ENCODE peak calls at places on chromosome 14, in eight cellular contexts. One of them, this sample, is unnamed.

GRCh38 chr14:58463147-58463546 is 35.6 kb downstream of the KIAA0586 start:
- DNase-seq in glomerular endothelial cell: no peak
- DNase-seq in effector CD4-positive, alpha-beta T cell: no peak
- DNase-seq in brain microvascular endothelial cell: no peak
- DNase-seq in GM23338: no peak
- DNase-seq in uterus: no peak
- DNase-seq in ELF-1: no peak
- DNase-seq in stimulated activated CD4-positive, alpha-beta T cell treated with anti-CD3 and anti-CD28 coated beads, Interleukin-2, amount 100 ng/mL, for 24 hours: no peak
- DNase-seq in this sample: no peak

GRCh38 chr14:69392481-69392880 is 5.6 kb downstream of the ERH start:
- DNase-seq in glomerular endothelial cell: no peak
- DNase-seq in effector CD4-positive, alpha-beta T cell: no peak
- DNase-seq in brain microvascular endothelial cell: no peak
- DNase-seq in GM23338: no peak
- DNase-seq in uterus: no peak
- DNase-seq in ELF-1: no peak
- DNase-seq in stimulated activated CD4-positive, alpha-beta T cell treated with anti-CD3 and anti-CD28 coated beads, Interleukin-2, amount 100 ng/mL, for 24 hours: no peak
- DNase-seq in this sample: no peak

GRCh38 chr14:62289471-62289870 is 527.3 kb downstream of the SNAPC1 start:
- DNase-seq in glomerular endothelial cell: no peak
- DNase-seq in effector CD4-positive, alpha-beta T cell: no peak
- DNase-seq in brain microvascular endothelial cell: no peak
- DNase-seq in GM23338: no peak
- DNase-seq in uterus: no peak
- DNase-seq in ELF-1: no peak
- DNase-seq in stimulated activated CD4-positive, alpha-beta T cell treated with anti-CD3 and anti-CD28 coated beads, Interleukin-2, amount 100 ng/mL, for 24 hours: no peak
- DNase-seq in this sample: peak; percentile 32

GRCh38 chr14:38197001-38197760 is 10.5 kb upstream of the SSTR1 start:
- DNase-seq in glomerular endothelial cell: no peak
- DNase-seq in effector CD4-positive, alpha-beta T cell: no peak
- DNase-seq in brain microvascular endothelial cell: no peak
- DNase-seq in GM23338: peak; percentile 23
- DNase-seq in uterus: no peak
- DNase-seq in ELF-1: no peak
- DNase-seq in stimulated activated CD4-positive, alpha-beta T cell treated with anti-CD3 and anti-CD28 coated beads, Interleukin-2, amount 100 ng/mL, for 24 hours: no peak
- DNase-seq in this sample: no peak

GRCh38 chr14:101875041-101875725 is 89.2 kb upstream of the DYNC1H1 start:
- DNase-seq in glomerular endothelial cell: no peak
- DNase-seq in effector CD4-positive, alpha-beta T cell: no peak
- DNase-seq in brain microvascular endothelial cell: no peak
- DNase-seq in GM23338: no peak
- DNase-seq in uterus: no peak
- DNase-seq in ELF-1: no peak
- DNase-seq in stimulated activated CD4-positive, alpha-beta T cell treated with anti-CD3 and anti-CD28 coated beads, Interleukin-2, amount 100 ng/mL, for 24 hours: no peak
- DNase-seq in this sample: no peak

GRCh38 chr14:22887990-22888378 is 5.0 kb downstream of the REM2 start:
- DNase-seq in glomerular endothelial cell: no peak
- DNase-seq in effector CD4-positive, alpha-beta T cell: no peak
- DNase-seq in brain microvascular endothelial cell: no peak
- DNase-seq in GM23338: no peak
- DNase-seq in uterus: no peak
- DNase-seq in ELF-1: no peak
- DNase-seq in stimulated activated CD4-positive, alpha-beta T cell treated with anti-CD3 and anti-CD28 coated beads, Interleukin-2, amount 100 ng/mL, for 24 hours: peak; percentile 66
- DNase-seq in this sample: no peak

GRCh38 chr14:92462568-92462967 is 51.0 kb upstream of the RIN3 start:
- DNase-seq in glomerular endothelial cell: no peak
- DNase-seq in effector CD4-positive, alpha-beta T cell: no peak
- DNase-seq in brain microvascular endothelial cell: no peak
- DNase-seq in GM23338: no peak
- DNase-seq in uterus: no peak
- DNase-seq in ELF-1: no peak
- DNase-seq in stimulated activated CD4-positive, alpha-beta T cell treated with anti-CD3 and anti-CD28 coated beads, Interleukin-2, amount 100 ng/mL, for 24 hours: no peak
- DNase-seq in this sample: no peak

GRCh38 chr14:94476018-94476417 is at the start of gene SERPINA9:
- DNase-seq in glomerular endothelial cell: no peak
- DNase-seq in effector CD4-positive, alpha-beta T cell: no peak
- DNase-seq in brain microvascular endothelial cell: no peak
- DNase-seq in GM23338: no peak
- DNase-seq in uterus: no peak
- DNase-seq in ELF-1: no peak
- DNase-seq in stimulated activated CD4-positive, alpha-beta T cell treated with anti-CD3 and anti-CD28 coated beads, Interleukin-2, amount 100 ng/mL, for 24 hours: no peak
- DNase-seq in this sample: no peak

GRCh38 chr14:104746071-104746545 is 6.8 kb upstream of the SIVA1 start:
- DNase-seq in glomerular endothelial cell: no peak
- DNase-seq in effector CD4-positive, alpha-beta T cell: no peak
- DNase-seq in brain microvascular endothelial cell: no peak
- DNase-seq in GM23338: no peak
- DNase-seq in uterus: no peak
- DNase-seq in ELF-1: no peak
- DNase-seq in stimulated activated CD4-positive, alpha-beta T cell treated with anti-CD3 and anti-CD28 coated beads, Interleukin-2, amount 100 ng/mL, for 24 hours: peak; percentile 26
- DNase-seq in this sample: no peak

GRCh38 chr14:75832621-75833297 is 149.0 kb downstream of the TGFB3 start:
- DNase-seq in glomerular endothelial cell: no peak
- DNase-seq in effector CD4-positive, alpha-beta T cell: no peak
- DNase-seq in brain microvascular endothelial cell: peak; percentile 36
- DNase-seq in GM23338: no peak
- DNase-seq in uterus: no peak
- DNase-seq in ELF-1: no peak
- DNase-seq in stimulated activated CD4-positive, alpha-beta T cell treated with anti-CD3 and anti-CD28 coated beads, Interleukin-2, amount 100 ng/mL, for 24 hours: no peak
- DNase-seq in this sample: peak; percentile 37

GRCh38 chr14:63650336-63650952 is 8.8 kb upstream of the WDR89 start:
- DNase-seq in glomerular endothelial cell: no peak
- DNase-seq in effector CD4-positive, alpha-beta T cell: peak; percentile 40
- DNase-seq in brain microvascular endothelial cell: no peak
- DNase-seq in GM23338: no peak
- DNase-seq in uterus: no peak
- DNase-seq in ELF-1: no peak
- DNase-seq in stimulated activated CD4-positive, alpha-beta T cell treated with anti-CD3 and anti-CD28 coated beads, Interleukin-2, amount 100 ng/mL, for 24 hours: peak; percentile 19
- DNase-seq in this sample: no peak

GRCh38 chr14:59217011-59217410 is 28.5 kb downstream of the DAAM1 start:
- DNase-seq in glomerular endothelial cell: no peak
- DNase-seq in effector CD4-positive, alpha-beta T cell: no peak
- DNase-seq in brain microvascular endothelial cell: no peak
- DNase-seq in GM23338: no peak
- DNase-seq in uterus: no peak
- DNase-seq in ELF-1: no peak
- DNase-seq in stimulated activated CD4-positive, alpha-beta T cell treated with anti-CD3 and anti-CD28 coated beads, Interleukin-2, amount 100 ng/mL, for 24 hours: no peak
- DNase-seq in this sample: no peak

GRCh38 chr14:20652996-20653975 is 11.8 kb upstream of the OR6S1 start:
- DNase-seq in glomerular endothelial cell: no peak
- DNase-seq in effector CD4-positive, alpha-beta T cell: no peak
- DNase-seq in brain microvascular endothelial cell: peak; percentile 88
- DNase-seq in GM23338: peak; percentile 92
- DNase-seq in uterus: peak; percentile 23
- DNase-seq in ELF-1: peak; percentile 96
- DNase-seq in stimulated activated CD4-positive, alpha-beta T cell treated with anti-CD3 and anti-CD28 coated beads, Interleukin-2, amount 100 ng/mL, for 24 hours: peak; percentile 79
- DNase-seq in this sample: no peak

GRCh38 chr14:104359969-104360442 is 219.6 kb upstream of the C14orf180 start:
- DNase-seq in glomerular endothelial cell: no peak
- DNase-seq in effector CD4-positive, alpha-beta T cell: no peak
- DNase-seq in brain microvascular endothelial cell: no peak
- DNase-seq in GM23338: no peak
- DNase-seq in uterus: no peak
- DNase-seq in ELF-1: no peak
- DNase-seq in stimulated activated CD4-positive, alpha-beta T cell treated with anti-CD3 and anti-CD28 coated beads, Interleukin-2, amount 100 ng/mL, for 24 hours: no peak
- DNase-seq in this sample: no peak

GRCh38 chr14:60777856-60778578 is 43.5 kb downstream of the MNAT1 start:
- DNase-seq in glomerular endothelial cell: no peak
- DNase-seq in effector CD4-positive, alpha-beta T cell: no peak
- DNase-seq in brain microvascular endothelial cell: peak; percentile 88
- DNase-seq in GM23338: no peak
- DNase-seq in uterus: no peak
- DNase-seq in ELF-1: no peak
- DNase-seq in stimulated activated CD4-positive, alpha-beta T cell treated with anti-CD3 and anti-CD28 coated beads, Interleukin-2, amount 100 ng/mL, for 24 hours: no peak
- DNase-seq in this sample: peak; percentile 63

GRCh38 chr14:54730156-54730961 is 163.4 kb downstream of the SAMD4A start:
- DNase-seq in glomerular endothelial cell: no peak
- DNase-seq in effector CD4-positive, alpha-beta T cell: no peak
- DNase-seq in brain microvascular endothelial cell: peak; percentile 17
- DNase-seq in GM23338: no peak
- DNase-seq in uterus: no peak
- DNase-seq in ELF-1: no peak
- DNase-seq in stimulated activated CD4-positive, alpha-beta T cell treated with anti-CD3 and anti-CD28 coated beads, Interleukin-2, amount 100 ng/mL, for 24 hours: peak; percentile 17
- DNase-seq in this sample: no peak

GRCh38 chr14:74941676-74942097 is 13.7 kb downstream of the PGF start:
- DNase-seq in glomerular endothelial cell: no peak
- DNase-seq in effector CD4-positive, alpha-beta T cell: peak; percentile 31
- DNase-seq in brain microvascular endothelial cell: peak; percentile 52
- DNase-seq in GM23338: no peak
- DNase-seq in uterus: peak; percentile 57
- DNase-seq in ELF-1: no peak
- DNase-seq in stimulated activated CD4-positive, alpha-beta T cell treated with anti-CD3 and anti-CD28 coated beads, Interleukin-2, amount 100 ng/mL, for 24 hours: peak; percentile 73
- DNase-seq in this sample: no peak

GRCh38 chr14:57293851-57294837 is 25.4 kb downstream of the AP5M1 start:
- DNase-seq in glomerular endothelial cell: no peak
- DNase-seq in effector CD4-positive, alpha-beta T cell: no peak
- DNase-seq in brain microvascular endothelial cell: no peak
- DNase-seq in GM23338: peak; percentile 38
- DNase-seq in uterus: no peak
- DNase-seq in ELF-1: no peak
- DNase-seq in stimulated activated CD4-positive, alpha-beta T cell treated with anti-CD3 and anti-CD28 coated beads, Interleukin-2, amount 100 ng/mL, for 24 hours: no peak
- DNase-seq in this sample: no peak

GRCh38 chr14:34029921-34030334 is 79.1 kb upstream of the EGLN3 start:
- DNase-seq in glomerular endothelial cell: no peak
- DNase-seq in effector CD4-positive, alpha-beta T cell: no peak
- DNase-seq in brain microvascular endothelial cell: no peak
- DNase-seq in GM23338: peak; percentile 20
- DNase-seq in uterus: peak; percentile 79
- DNase-seq in ELF-1: peak; percentile 16
- DNase-seq in stimulated activated CD4-positive, alpha-beta T cell treated with anti-CD3 and anti-CD28 coated beads, Interleukin-2, amount 100 ng/mL, for 24 hours: no peak
- DNase-seq in this sample: no peak

GRCh38 chr14:53167602-53168328 is 14.6 kb upstream of the DDHD1 start:
- DNase-seq in glomerular endothelial cell: no peak
- DNase-seq in effector CD4-positive, alpha-beta T cell: no peak
- DNase-seq in brain microvascular endothelial cell: no peak
- DNase-seq in GM23338: no peak
- DNase-seq in uterus: no peak
- DNase-seq in ELF-1: no peak
- DNase-seq in stimulated activated CD4-positive, alpha-beta T cell treated with anti-CD3 and anti-CD28 coated beads, Interleukin-2, amount 100 ng/mL, for 24 hours: no peak
- DNase-seq in this sample: no peak

GRCh38 chr14:75411194-75411552 is 16.6 kb upstream of the JDP2 start:
- DNase-seq in glomerular endothelial cell: no peak
- DNase-seq in effector CD4-positive, alpha-beta T cell: no peak
- DNase-seq in brain microvascular endothelial cell: no peak
- DNase-seq in GM23338: no peak
- DNase-seq in uterus: no peak
- DNase-seq in ELF-1: no peak
- DNase-seq in stimulated activated CD4-positive, alpha-beta T cell treated with anti-CD3 and anti-CD28 coated beads, Interleukin-2, amount 100 ng/mL, for 24 hours: no peak
- DNase-seq in this sample: no peak

GRCh38 chr14:100278702-100279101 is 27.5 kb downstream of the SLC25A29 start:
- DNase-seq in glomerular endothelial cell: peak; percentile 14
- DNase-seq in effector CD4-positive, alpha-beta T cell: no peak
- DNase-seq in brain microvascular endothelial cell: peak; percentile 63
- DNase-seq in GM23338: no peak
- DNase-seq in uterus: no peak
- DNase-seq in ELF-1: no peak
- DNase-seq in stimulated activated CD4-positive, alpha-beta T cell treated with anti-CD3 and anti-CD28 coated beads, Interleukin-2, amount 100 ng/mL, for 24 hours: no peak
- DNase-seq in this sample: no peak

GRCh38 chr14:69501362-69501964 is 16.9 kb downstream of the PLEKHD1 start:
- DNase-seq in glomerular endothelial cell: no peak
- DNase-seq in effector CD4-positive, alpha-beta T cell: no peak
- DNase-seq in brain microvascular endothelial cell: no peak
- DNase-seq in GM23338: no peak
- DNase-seq in uterus: no peak
- DNase-seq in ELF-1: no peak
- DNase-seq in stimulated activated CD4-positive, alpha-beta T cell treated with anti-CD3 and anti-CD28 coated beads, Interleukin-2, amount 100 ng/mL, for 24 hours: no peak
- DNase-seq in this sample: no peak

GRCh38 chr14:43252866-43253265 is 1254.2 kb downstream of the FSCB start:
- DNase-seq in glomerular endothelial cell: no peak
- DNase-seq in effector CD4-positive, alpha-beta T cell: no peak
- DNase-seq in brain microvascular endothelial cell: no peak
- DNase-seq in GM23338: no peak
- DNase-seq in uterus: no peak
- DNase-seq in ELF-1: no peak
- DNase-seq in stimulated activated CD4-positive, alpha-beta T cell treated with anti-CD3 and anti-CD28 coated beads, Interleukin-2, amount 100 ng/mL, for 24 hours: no peak
- DNase-seq in this sample: no peak

GRCh38 chr14:35847636-35848035 is 21.5 kb downstream of the BRMS1L start:
- DNase-seq in glomerular endothelial cell: no peak
- DNase-seq in effector CD4-positive, alpha-beta T cell: no peak
- DNase-seq in brain microvascular endothelial cell: no peak
- DNase-seq in GM23338: no peak
- DNase-seq in uterus: no peak
- DNase-seq in ELF-1: no peak
- DNase-seq in stimulated activated CD4-positive, alpha-beta T cell treated with anti-CD3 and anti-CD28 coated beads, Interleukin-2, amount 100 ng/mL, for 24 hours: no peak
- DNase-seq in this sample: no peak

This sample was measured in AG04450.